ENCODE peak calls at places on chromosomes 12 and 14, in eight cellular contexts. H is psoas muscle, Z is upper lobe of left lung, P is esophagus squamous epithelium, Y is lung, J is stomach, E is HepG2, R is cardiac muscle cell. S is an unnamed sample.

GRCh38 chr12:6821674-6822433 is at the start of gene GPR162:
- DNase-seq in H (peak; percentile 55), Z (peak; percentile 87), P (no peak), Y (peak; percentile 45), J (peak; percentile 52), E (no peak), R (peak; percentile 86), S (peak; percentile 53)

GRCh38 chr12:73892181-73892580 is 645.5 kb upstream of the ATXN7L3B start:
- DNase-seq in H (no peak), Z (no peak), P (no peak), Y (no peak), J (no peak), E (no peak), R (no peak), S (no peak)

GRCh38 chr14:103058209-103059055 is 1.1 kb upstream of the CDC42BPB start:
- DNase-seq in H (no peak), Z (no peak), P (no peak), Y (no peak), J (no peak), E (no peak), R (peak; percentile 75), S (no peak)

GRCh38 chr12:59600174-59600573 is 4.3 kb downstream of the SLC16A7 start:
- DNase-seq in H (no peak), Z (no peak), P (no peak), Y (no peak), J (no peak), E (no peak), R (no peak), S (no peak)

GRCh38 chr14:71137536-71138235 is 230.4 kb downstream of the PCNX1 start:
- DNase-seq in H (no peak), Z (no peak), P (no peak), Y (no peak), J (no peak), E (no peak), R (no peak), S (no peak)

GRCh38 chr12:64582862-64583261 is 27.4 kb upstream of the RASSF3 start:
- DNase-seq in H (no peak), Z (no peak), P (no peak), Y (no peak), J (no peak), E (no peak), R (no peak), S (no peak)

GRCh38 chr12:84585996-84586395 is 326.6 kb downstream of the SLC6A15 start:
- DNase-seq in H (no peak), Z (no peak), P (no peak), Y (no peak), J (no peak), E (no peak), R (no peak), S (no peak)

GRCh38 chr14:105853907-105854599 is 327.7 kb downstream of the TMEM121 start:
- DNase-seq in H (no peak), Z (peak; percentile 73), P (no peak), Y (no peak), J (no peak), E (no peak), R (no peak), S (peak; percentile 14)

GRCh38 chr14:104104006-104104901 is 18.8 kb downstream of the ASPG start:
- DNase-seq in H (peak; percentile 9), Z (peak; percentile 78), P (no peak), Y (no peak), J (no peak), E (no peak), R (no peak), S (peak; percentile 61)

GRCh38 chr12:74429535-74429934 is 108.1 kb upstream of the ATXN7L3B start:
- DNase-seq in H (no peak), Z (no peak), P (no peak), Y (no peak), J (no peak), E (no peak), R (no peak), S (no peak)

GRCh38 chr14:74524813-74525135 is 31.2 kb downstream of the ISCA2 start:
- DNase-seq in H (no peak), Z (no peak), P (no peak), Y (no peak), J (no peak), E (no peak), R (no peak), S (no peak)

DNA sequence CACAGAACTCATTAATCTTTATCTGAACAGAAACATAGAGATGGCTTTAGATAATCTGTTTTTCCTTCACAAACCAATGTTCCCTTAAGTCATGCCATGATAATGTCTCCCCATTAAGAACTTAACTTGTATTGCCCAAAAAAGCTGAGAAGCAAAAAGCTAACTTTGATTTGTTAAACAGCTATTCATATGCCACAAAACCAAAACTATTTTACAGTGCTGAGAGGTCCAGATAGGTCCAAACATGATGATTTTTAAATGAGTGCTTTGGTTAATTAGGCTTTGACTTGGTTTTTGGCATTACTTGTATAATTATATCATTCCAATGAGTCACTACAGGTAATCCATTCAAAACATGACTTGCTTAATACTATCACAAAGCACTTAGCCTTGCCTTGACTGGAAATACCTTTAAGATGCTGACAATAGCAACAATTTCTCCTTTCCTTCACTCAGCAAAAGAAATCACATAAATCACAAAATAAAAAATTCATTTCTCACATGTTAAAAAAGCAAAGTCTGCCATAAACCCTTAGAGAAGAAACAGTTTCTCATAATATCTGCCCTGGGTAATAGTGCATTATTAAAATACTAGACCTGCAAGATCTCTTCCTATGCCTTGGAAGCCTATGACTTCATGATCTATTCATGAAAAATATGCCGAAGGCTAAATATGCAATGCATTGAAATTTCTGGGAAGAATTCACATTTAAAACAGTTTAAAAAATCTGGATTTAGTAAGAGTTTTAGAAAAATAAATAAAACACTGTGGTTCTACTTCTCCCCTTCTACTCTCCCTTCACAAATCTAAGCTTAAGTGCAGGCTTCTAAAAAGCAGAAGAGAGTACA is 52.0 kb upstream of the SAV1 start:
- DNase-seq in H (no peak), Z (no peak), P (no peak), Y (no peak), J (no peak), E (no peak), R (no peak), S (no peak)
- TF ChIP-seq CTCF in H (no peak), Z (no peak), P (no peak), Y (no peak), J (no peak), E (no peak), R (no peak), S (no peak)

GRCh38 chr12:90396556-90396955 is 558.4 kb downstream of the CCER1 start:
- DNase-seq in H (no peak), Z (no peak), P (no peak), Y (no peak), J (no peak), E (no peak), R (no peak), S (no peak)

GRCh38 chr12:90390947-90391346 is 564.0 kb downstream of the CCER1 start:
- DNase-seq in H (no peak), Z (no peak), P (no peak), Y (no peak), J (no peak), E (no peak), R (no peak), S (no peak)

GRCh38 chr12:90393089-90393488 is 561.9 kb downstream of the CCER1 start:
- DNase-seq in H (no peak), Z (no peak), P (no peak), Y (no peak), J (no peak), E (no peak), R (no peak), S (no peak)

GRCh38 chr12:90398437-90398836 is 556.5 kb downstream of the CCER1 start:
- DNase-seq in H (no peak), Z (no peak), P (no peak), Y (no peak), J (no peak), E (no peak), R (no peak), S (no peak)

DNA sequence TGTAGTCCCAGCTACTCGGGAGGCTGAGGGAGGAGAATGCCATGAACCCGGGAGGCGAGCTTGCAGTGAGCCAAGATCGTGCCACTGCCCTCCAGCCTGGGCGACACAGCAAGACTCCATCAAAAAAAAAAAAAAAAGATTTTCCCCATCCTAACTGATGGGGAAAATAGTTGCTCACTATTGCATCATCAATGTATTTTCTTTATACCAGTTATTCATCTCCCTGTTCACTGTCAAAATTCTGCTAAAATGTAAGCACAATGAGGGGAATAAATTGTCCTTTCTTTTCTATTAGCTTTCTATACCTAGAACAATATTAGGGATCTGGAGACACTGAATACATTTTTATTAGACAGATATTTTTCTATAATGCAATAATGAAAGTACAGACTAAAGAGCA is 561.3 kb downstream of the CCER1 start:
- DNase-seq in H (no peak), Z (peak; percentile 30), P (no peak), Y (no peak), J (no peak), E (no peak), R (no peak), S (no peak)
- H3K4me1 ChIP-seq in H (no peaks in the 10 kb centered on the region), Z (no peaks in the 10 kb centered on the region), P (peaks cover 5% of the 10 kb centered on the region), Y (no peaks in the 10 kb centered on the region), J (no peaks in the 10 kb centered on the region), E (no peaks in the 10 kb centered on the region), R (no peaks in the 10 kb centered on the region), S (peaks cover 4% of the 10 kb centered on the region)

GRCh38 chr12:400828-401227 is 616 bp upstream of the CCDC77 start:
- DNase-seq in H (no peak), Z (no peak), P (no peak), Y (no peak), J (no peak), E (no peak), R (no peak), S (no peak)
- H3K36me3 ChIP-seq in H (no peaks in the 10 kb centered on the region), Z (no peaks in the 10 kb centered on the region), P (no peaks in the 10 kb centered on the region), Y (peaks cover under 1% of the 10 kb centered on the region), J (peaks cover under 1% of the 10 kb centered on the region), E (no peaks in the 10 kb centered on the region), R (no peaks in the 10 kb centered on the region), S (no peaks in the 10 kb centered on the region)

GRCh38 chr12:865614-866013 is 83.9 kb downstream of the RAD52 start:
- DNase-seq in H (no peak), Z (no peak), P (no peak), Y (no peak), J (no peak), E (no peak), R (no peak), S (no peak)

GRCh38 chr12:870378-870777 is 79.1 kb downstream of the RAD52 start:
- DNase-seq in H (no peak), Z (no peak), P (no peak), Y (no peak), J (no peak), E (no peak), R (no peak), S (no peak)

GRCh38 chr12:873954-874353 is 75.5 kb downstream of the RAD52 start:
- DNase-seq in H (no peak), Z (no peak), P (no peak), Y (no peak), J (no peak), E (peak; percentile 53), R (no peak), S (no peak)

GRCh38 chr12:867905-868304 is 81.6 kb downstream of the RAD52 start:
- DNase-seq in H (no peak), Z (no peak), P (no peak), Y (no peak), J (no peak), E (no peak), R (no peak), S (no peak)

DNA sequence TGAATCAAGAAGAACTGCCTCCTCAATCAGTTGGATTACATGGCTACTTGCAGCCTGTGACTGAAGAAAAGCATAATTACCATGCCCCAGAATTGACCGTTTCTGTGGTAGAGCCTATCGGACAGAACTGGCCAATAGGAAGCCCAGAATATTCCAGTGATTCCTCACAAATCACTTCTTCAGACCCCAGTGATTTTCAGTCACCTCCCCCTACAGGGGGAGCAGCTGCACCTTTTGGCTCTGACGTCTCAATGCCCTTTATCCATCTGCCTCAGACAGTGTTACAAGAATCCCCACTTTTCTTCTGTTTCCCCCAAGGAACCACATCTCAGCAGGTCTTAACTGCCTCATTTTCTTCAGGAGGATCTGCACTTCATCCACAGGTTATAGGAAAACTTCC is 80.8 kb downstream of the RAD52 start:
- DNase-seq in H (no peak), Z (no peak), P (no peak), Y (no peak), J (no peak), E (no peak), R (no peak), S (no peak)
- TF ChIP-seq CTCF in H (no peak), Z (no peak), P (no peak), Y (no peak), J (no peak), E (peak; percentile 18), R (peak; percentile 18), S (no peak)

S was measured in mucosa of descending colon.